ENCODE peak calls at places on chromosomes 1 and 21, in six cellular contexts. F is HS-5, U is HFF-Myc, O is mesothelial cell of epicardium, S is fibroblast of the conjunctiva, M is iris pigment epithelial cell. G is an unnamed sample.

GRCh38 chr1:156676450-156676819 is 772 bp downstream of the NES start:
- DNase-seq in O (no peak), S (no peak), M (peak), F (no peak), U (no peak), G (no peak)

GRCh38 chr1:20154306-20154831 is 15.2 kb downstream of the PLA2G2F start:
- DNase-seq in M (no peak), O (no peak), U (no peak), F (no peak), S (no peak), G (no peak)

GRCh38 chr21:44762221-44763049 is 39.2 kb downstream of the UBE2G2 start:
- DNase-seq in O (no peak), S (no peak), F (no peak), M (no peak), U (no peak), G (peak)

GRCh38 chr1:151165281-151165737 is 393 bp downstream of the LYSMD1 start:
- DNase-seq in S (peak), F (no peak), U (no peak), M (peak), O (no peak), G (peak)

GRCh38 chr1:185984113-185984836 is 250.1 kb downstream of the HMCN1 start:
- DNase-seq in S (no peak), O (no peak), U (no peak), M (no peak), F (no peak), G (no peak)

GRCh38 chr21:41429305-41429704 is 3.3 kb downstream of the MX1 start:
- DNase-seq in F (no peak), O (no peak), S (no peak), M (no peak), U (no peak), G (no peak)

GRCh38 chr1:23483327-23484252 is at the start of gene ASAP3:
- DNase-seq in O (peak), S (peak), U (no peak), M (peak), F (no peak), G (peak)

GRCh38 chr1:179231923-179232322 is 2.4 kb upstream of the ABL2 start:
- DNase-seq in U (no peak), M (peak), S (no peak), O (no peak), F (peak), G (no peak)

GRCh38 chr1:246069581-246069980 is 437.5 kb downstream of the SMYD3 start:
- DNase-seq in S (no peak), U (no peak), M (no peak), F (no peak), O (no peak), G (no peak)

GRCh38 chr1:194813109-194813508 is 1626.7 kb upstream of the B3GALT2 start:
- DNase-seq in U (no peak), S (no peak), O (no peak), M (no peak), F (no peak), G (no peak)

GRCh38 chr1:58324551-58324950 is 222.0 kb downstream of the OMA1 start:
- DNase-seq in F (no peak), O (no peak), M (no peak), S (no peak), U (no peak), G (no peak)

GRCh38 chr1:106517218-106517617 is 539.3 kb upstream of the PRMT6 start:
- DNase-seq in F (no peak), U (no peak), O (no peak), M (no peak), S (no peak), G (no peak)

GRCh38 chr1:207366022-207366421 is 44.5 kb downstream of the CD55 start:
- DNase-seq in U (no peak), O (no peak), M (peak), S (no peak), F (no peak), G (no peak)

GRCh38 chr1:209655832-209656231 is 3.6 kb upstream of the LAMB3 start:
- DNase-seq in U (no peak), F (no peak), O (no peak), S (no peak), M (no peak), G (no peak)

GRCh38 chr1:155968670-155969069 is 9.7 kb downstream of the ARHGEF2 start:
- DNase-seq in O (no peak), U (no peak), S (no peak), F (no peak), M (no peak), G (peak)

GRCh38 chr21:28227881-28228623 is 764.6 kb downstream of the LTN1 start:
- DNase-seq in F (no peak), O (no peak), U (no peak), S (no peak), M (peak), G (no peak)

GRCh38 chr1:40692429-40692905 is 963 bp downstream of the NFYC start:
- DNase-seq in S (no peak), O (no peak), M (peak), U (no peak), F (no peak), G (no peak)

GRCh38 chr1:182752077-182752826 is 37.3 kb upstream of the NPL start:
- DNase-seq in U (no peak), S (no peak), F (no peak), M (no peak), O (no peak), G (no peak)

GRCh38 chr1:94255476-94255875 is 18.1 kb upstream of the ARHGAP29 start:
- DNase-seq in O (no peak), F (no peak), S (no peak), M (no peak), U (no peak), G (no peak)

GRCh38 chr1:206070627-206071304 is 17.8 kb downstream of the RHEX start:
- DNase-seq in F (no peak), O (no peak), S (no peak), M (no peak), U (no peak), G (no peak)

GRCh38 chr1:224168859-224169380 is 14.1 kb upstream of the DEGS1 start:
- DNase-seq in U (no peak), O (no peak), S (peak), F (peak), M (peak), G (no peak)

GRCh38 chr1:226656601-226657277 is 82.3 kb downstream of the ITPKB start:
- DNase-seq in M (peak), O (no peak), U (peak), F (peak), S (peak), G (no peak)

GRCh38 chr1:14952626-14953314 is 200.8 kb upstream of the TMEM51 start:
- DNase-seq in S (no peak), F (no peak), M (no peak), U (no peak), O (no peak), G (no peak)

GRCh38 chr1:7755448-7755847 is 15.6 kb upstream of the VAMP3 start:
- DNase-seq in S (no peak), O (no peak), M (peak), U (no peak), F (no peak), G (no peak)

GRCh38 chr1:20476260-20477038 is 9.6 kb downstream of the CAMK2N1 start:
- DNase-seq in S (no peak), M (peak), U (no peak), O (no peak), F (no peak), G (peak)

GRCh38 chr1:38004284-38005101 is 821 bp downstream of the FHL3 start:
- DNase-seq in M (no peak), F (no peak), S (no peak), O (no peak), U (no peak), G (no peak)

GRCh38 chr1:172971241-172971640 is 79.5 kb downstream of the TNFSF18 start:
- DNase-seq in M (peak), S (no peak), F (no peak), U (no peak), O (no peak), G (no peak)

GRCh38 chr1:235017719-235018118 is 110.9 kb downstream of the TOMM20 start:
- DNase-seq in M (peak), F (no peak), O (no peak), U (no peak), S (no peak), G (no peak)

GRCh38 chr1:10267319-10267718 is 56.9 kb downstream of the KIF1B start:
- DNase-seq in S (no peak), U (no peak), O (no peak), M (peak), F (no peak), G (no peak)

GRCh38 chr1:101587749-101588148 is 350.9 kb downstream of the S1PR1 start:
- DNase-seq in M (peak), S (no peak), O (no peak), F (no peak), U (no peak), G (no peak)

GRCh38 chr1:94792876-94793605 is 27.1 kb upstream of the SLC44A3 start:
- DNase-seq in M (peak), O (no peak), U (no peak), F (no peak), S (no peak), G (no peak)

GRCh38 chr1:1164701-1165451 is 8.8 kb upstream of the TTLL10 start:
- DNase-seq in F (no peak), U (no peak), S (no peak), M (no peak), O (no peak), G (no peak)

GRCh38 chr21:30793581-30794314 is 19.3 kb downstream of the KRTAP8-1 start:
- DNase-seq in M (no peak), O (no peak), S (no peak), F (no peak), U (no peak), G (no peak)

GRCh38 chr1:214044438-214045214 is 56.9 kb downstream of the PROX1 start:
- DNase-seq in U (no peak), F (no peak), S (no peak), M (no peak), O (no peak), G (peak)

GRCh38 chr1:201434266-201434665 is 12.7 kb upstream of the TNNI1 start:
- DNase-seq in S (no peak), F (no peak), U (no peak), O (no peak), M (no peak), G (no peak)

GRCh38 chr1:210123924-210124589 is 108.5 kb upstream of the SERTAD4 start:
- DNase-seq in U (peak), M (peak), O (no peak), F (peak), S (peak), G (no peak)

GRCh38 chr1:6001992-6002576 is 9.9 kb upstream of the NPHP4 start:
- DNase-seq in U (no peak), O (no peak), S (no peak), M (no peak), F (no peak), G (no peak)

GRCh38 chr21:25934771-25935224 is 200.0 kb downstream of the GABPA start:
- DNase-seq in U (peak), S (peak), M (peak), F (peak), O (no peak), G (no peak)

G was measured in WERI-Rb-1.